ENCODE peak calls at places on chromosomes 13 and 19, in seven cellular contexts. R is progenitor cell of endocrine pancreas, I is hepatocyte, M is BE2C, H is gastrocnemius medialis, X is fibroblast of villous mesenchyme, K is glutamatergic neuron. D is an unnamed sample.

GRCh38 chr19:41804327-41804726 is 7.9 kb downstream of the CEACAM3 start:
- DNase-seq in R (no peak), I (no peak), M (no peak), H (no peak), X (no peak), K (no peak), D (no peak)

GRCh38 chr19:56112313-56112709 is 8.8 kb downstream of the ZNF787 start:
- DNase-seq in R (no peak), I (no peak), M (no peak), H (no peak), X (no peak), K (no peak), D (no peak)

GRCh38 chr13:83007226-83007625 is 875.0 kb downstream of the SLITRK1 start:
- DNase-seq in R (no peak), I (no peak), M (no peak), H (no peak), X (no peak), K (no peak), D (no peak)

GRCh38 chr19:3722443-3723109 is 14.4 kb downstream of the TJP3 start:
- DNase-seq in R (peak; percentile 64), I (peak; percentile 84), M (no peak), H (no peak), X (no peak), K (no peak), D (no peak)

GRCh38 chr13:50928088-50928487 is 18.5 kb downstream of the RNASEH2B start:
- DNase-seq in R (no peak), I (no peak), M (no peak), H (no peak), X (no peak), K (no peak), D (no peak)

GRCh38 chr19:6241680-6242079 is 38.1 kb downstream of the MLLT1 start:
- DNase-seq in R (no peak), I (no peak), M (peak; percentile 80), H (no peak), X (no peak), K (peak; percentile 50), D (no peak)

GRCh38 chr19:19053508-19054314 is 10.1 kb upstream of the SLC25A42 start:
- DNase-seq in R (peak; percentile 60), I (peak; percentile 78), M (peak; percentile 79), H (no peak), X (peak; percentile 65), K (peak; percentile 85), D (peak; percentile 47)

GRCh38 chr19:32404939-32405430 is 585 bp upstream of the DPY19L3 start:
- DNase-seq in R (no peak), I (peak; percentile 58), M (no peak), H (peak; percentile 17), X (peak; percentile 54), K (peak; percentile 58), D (no peak)

GRCh38 chr13:76792680-76793334 is 93.4 kb downstream of the KCTD12 start:
- DNase-seq in R (no peak), I (no peak), M (no peak), H (peak; percentile 14), X (peak; percentile 52), K (no peak), D (peak; percentile 63)

GRCh38 chr19:39809368-39809767 is 24.6 kb downstream of the DYRK1B start:
- DNase-seq in R (no peak), I (no peak), M (no peak), H (no peak), X (no peak), K (no peak), D (no peak)

GRCh38 chr19:13841339-13842293 is 35.3 kb upstream of the NANOS3 start:
- DNase-seq in R (no peak), I (peak; percentile 35), M (peak; percentile 60), H (peak; percentile 94), X (no peak), K (no peak), D (peak; percentile 48)

GRCh38 chr19:17605761-17606745 is 50.6 kb downstream of the COLGALT1 start:
- DNase-seq in R (peak; percentile 59), I (peak; percentile 79), M (peak; percentile 83), H (peak; percentile 12), X (peak; percentile 70), K (peak; percentile 88), D (peak; percentile 70)

GRCh38 chr13:96178759-96179158 is 88.9 kb downstream of the HS6ST3 start:
- DNase-seq in R (no peak), I (no peak), M (no peak), H (no peak), X (no peak), K (no peak), D (no peak)

GRCh38 chr13:74134777-74135305 is 637 bp upstream of the KLF12 start:
- DNase-seq in R (peak; percentile 50), I (peak; percentile 79), M (peak; percentile 72), H (no peak), X (no peak), K (peak; percentile 67), D (no peak)

GRCh38 chr19:20334760-20335159 is 167.7 kb downstream of the ZNF486 start:
- DNase-seq in R (no peak), I (no peak), M (no peak), H (no peak), X (no peak), K (no peak), D (no peak)

GRCh38 chr13:97367016-97367415 is 67.0 kb upstream of the RAP2A start:
- DNase-seq in R (no peak), I (no peak), M (no peak), H (peak; percentile 50), X (peak; percentile 88), K (no peak), D (peak; percentile 71)

GRCh38 chr19:2841858-2842574 is 741 bp downstream of the ZNF555 start:
- DNase-seq in R (no peak), I (peak; percentile 45), M (no peak), H (no peak), X (no peak), K (peak; percentile 27), D (no peak)

GRCh38 chr13:95834134-95834765 is 157.3 kb downstream of the DNAJC3 start:
- DNase-seq in R (peak; percentile 51), I (peak; percentile 77), M (peak; percentile 71), H (peak; percentile 6), X (peak; percentile 68), K (peak; percentile 75), D (peak; percentile 66)

GRCh38 chr19:47035495-47036232 is 12.8 kb downstream of the TMEM160 start:
- DNase-seq in R (peak; percentile 96), I (peak; percentile 86), M (peak; percentile 85), H (peak; percentile 56), X (peak; percentile 82), K (peak; percentile 94), D (peak; percentile 79)

GRCh38 chr13:28059214-28059613 is 41.2 kb downstream of the FLT3 start:
- DNase-seq in R (no peak), I (peak; percentile 17), M (peak; percentile 51), H (no peak), X (peak; percentile 45), K (peak; percentile 56), D (no peak)

GRCh38 chr19:30855475-30855874 is 483.3 kb downstream of the ZNF536 start:
- DNase-seq in R (no peak), I (no peak), M (no peak), H (no peak), X (no peak), K (no peak), D (no peak)

GRCh38 chr13:31846984-31847752 is 107.8 kb downstream of the RXFP2 start:
- DNase-seq in R (no peak), I (peak; percentile 26), M (no peak), H (no peak), X (no peak), K (no peak), D (no peak)

GRCh38 chr19:16571689-16572331 is 405 bp downstream of the SLC35E1 start:
- DNase-seq in R (no peak), I (peak; percentile 55), M (peak; percentile 30), H (no peak), X (peak; percentile 42), K (no peak), D (no peak)
- TF ChIP-seq CTCF in R (no peak), I (no peak), M (no peak), H (no peak), X (no peak), K (no peak), D (no peak)

DNA sequence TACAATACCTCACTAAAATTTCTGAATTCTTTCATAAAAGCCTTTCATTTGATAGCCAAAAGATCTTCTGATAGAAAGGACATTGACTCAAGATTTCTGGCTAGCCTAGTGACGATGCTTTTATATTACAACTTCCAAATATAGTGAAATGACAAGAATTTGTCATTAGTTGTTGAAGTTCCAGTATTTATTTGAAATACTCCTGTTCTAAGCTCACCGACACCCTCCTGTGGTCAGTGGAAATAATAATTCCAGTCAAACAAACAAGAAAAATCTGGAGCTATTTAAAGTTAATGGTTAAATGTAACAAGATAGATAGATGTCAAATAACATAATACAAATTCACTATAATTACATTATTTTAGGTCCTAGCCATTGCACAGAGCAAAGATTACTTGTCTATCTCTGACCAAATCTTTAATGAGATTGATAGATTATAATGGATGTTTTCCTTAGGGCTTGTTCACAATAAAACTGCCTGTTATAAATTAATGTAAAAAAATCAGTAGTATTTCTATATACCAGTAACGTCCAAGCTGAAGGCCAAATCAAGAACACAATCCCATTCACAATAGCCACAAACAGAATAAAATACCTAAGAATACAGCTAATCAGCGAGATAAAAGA is 195.5 kb downstream of the RGCC start:
- DNase-seq in R (no peak), I (peak; percentile 62), M (peak; percentile 29), H (no peak), X (peak; percentile 79), K (no peak), D (peak; percentile 78)
- TF ChIP-seq CTCF in R (peak; percentile 61), I (peak; percentile 83), M (peak; percentile 61), H (peak; percentile 74), X (peak; percentile 64), K (peak; percentile 44), D (peak; percentile 45)

GRCh38 chr13:20291037-20291436 is 58.9 kb upstream of the GJB6 start:
- DNase-seq in R (no peak), I (no peak), M (no peak), H (no peak), X (no peak), K (no peak), D (no peak)

GRCh38 chr13:20291675-20292074 is 59.6 kb upstream of the GJB6 start:
- DNase-seq in R (no peak), I (no peak), M (no peak), H (no peak), X (no peak), K (no peak), D (no peak)

GRCh38 chr13:20297181-20297580 is 65.1 kb upstream of the GJB6 start:
- DNase-seq in R (no peak), I (no peak), M (no peak), H (no peak), X (no peak), K (no peak), D (no peak)

GRCh38 chr13:20295956-20296355 is 63.8 kb upstream of the GJB6 start:
- DNase-seq in R (no peak), I (no peak), M (no peak), H (no peak), X (no peak), K (no peak), D (no peak)

DNA sequence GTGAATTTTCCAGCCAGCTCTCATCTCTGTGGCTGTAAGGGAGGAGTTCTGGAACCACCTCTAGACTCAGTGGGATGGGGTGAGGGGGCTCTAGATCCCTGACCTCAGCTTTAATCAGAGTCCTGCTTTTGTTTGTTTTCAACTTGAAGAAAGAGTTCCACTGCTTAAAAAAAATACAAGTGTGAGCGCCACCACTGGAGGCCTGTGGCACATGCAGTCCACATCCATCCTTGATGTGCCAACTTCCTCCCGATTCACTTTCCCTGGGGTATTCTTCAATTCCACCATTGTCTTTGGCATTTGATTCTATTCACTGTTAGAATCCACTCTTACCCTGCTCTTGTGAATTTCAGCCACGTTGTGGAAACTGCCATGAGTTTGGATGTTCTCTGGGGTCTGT is 62.4 kb upstream of the GJB6 start:
- DNase-seq in R (no peak), I (no peak), M (no peak), H (no peak), X (no peak), K (no peak), D (no peak)
- TF ChIP-seq CTCF in R (peak; percentile 37), I (no peak), M (no peak), H (no peak), X (peak; percentile 16), K (peak; percentile 19), D (no peak)

GRCh38 chr19:11254662-11255061 is 7.7 kb downstream of the DOCK6 start:
- DNase-seq in R (no peak), I (no peak), M (no peak), H (no peak), X (no peak), K (no peak), D (no peak)
- TF ChIP-seq CTCF in R (peak; percentile 28), I (no peak), M (peak; percentile 26), H (no peak), X (no peak), K (no peak), D (no peak)